ENCODE peak calls at places on chromosomes 2 and 18, in five cellular contexts. M is NCI-H1694 treated with DMSO at 0.1 percent for 48 hours, H is anterior cingulate cortex, N is left cardiac atrium, F is T-helper 1 cell. Z is an unnamed sample.

GRCh38 chr2:235493775-235494715 is at the start of gene AGAP1:
- DNase-seq in N (peak; percentile 92), M (peak; percentile 80), F (no peak), H (peak; percentile 78), Z (peak; percentile 92)

GRCh38 chr2:223993634-223994232 is 36.5 kb downstream of the MRPL44 start:
- DNase-seq in H (no peak), N (peak; percentile 60), F (peak; percentile 16), M (peak; percentile 80), Z (peak; percentile 64)

GRCh38 chr2:104432401-104432800 is 421.5 kb upstream of the POU3F3 start:
- DNase-seq in F (no peak), N (no peak), M (no peak), H (no peak), Z (no peak)

GRCh38 chr2:240013343-240013742 is 11.8 kb downstream of the NDUFA10 start:
- DNase-seq in N (no peak), H (no peak), F (no peak), M (no peak), Z (no peak)

GRCh38 chr2:18378020-18378653 is 182.3 kb downstream of the RDH14 start:
- DNase-seq in F (no peak), H (no peak), N (no peak), M (peak; percentile 74), Z (peak; percentile 9)

GRCh38 chr2:240465268-240465764 is 29.9 kb downstream of the GPC1 start:
- DNase-seq in F (peak; percentile 1), N (peak; percentile 17), H (no peak), M (no peak), Z (peak; percentile 14)

GRCh38 chr18:45837283-45838070 is 12.0 kb downstream of the SIGLEC15 start:
- DNase-seq in H (no peak), F (peak; percentile 26), N (peak; percentile 60), M (no peak), Z (peak; percentile 67)

GRCh38 chr2:126736133-126736874 is 80.3 kb downstream of the GYPC start:
- DNase-seq in M (no peak), H (no peak), F (no peak), N (no peak), Z (no peak)

GRCh38 chr2:47559079-47559684 is 156.2 kb downstream of the MSH2 start:
- DNase-seq in F (no peak), H (no peak), M (peak; percentile 13), N (no peak), Z (no peak)

GRCh38 chr2:237156131-237156856 is 70.6 kb downstream of the COPS8 start:
- DNase-seq in F (no peak), M (no peak), H (peak; percentile 15), N (peak; percentile 73), Z (peak; percentile 45)

GRCh38 chr2:191758420-191759199 is 80.7 kb downstream of the NABP1 start:
- DNase-seq in H (no peak), M (peak; percentile 67), N (peak; percentile 23), F (peak; percentile 8), Z (no peak)

GRCh38 chr2:240968731-240969624 is 29.4 kb upstream of the SNED1 start:
- DNase-seq in F (no peak), N (no peak), H (no peak), M (no peak), Z (peak; percentile 54)

GRCh38 chr2:96661324-96661723 is 18.8 kb downstream of the FER1L5 start:
- DNase-seq in H (no peak), M (no peak), F (no peak), N (no peak), Z (no peak)

GRCh38 chr2:235006986-235007385 is 55.2 kb downstream of the SH3BP4 start:
- DNase-seq in H (no peak), F (no peak), M (no peak), N (no peak), Z (no peak)

GRCh38 chr2:163401481-163401880 is 334.3 kb downstream of the FIGN start:
- DNase-seq in M (no peak), H (no peak), F (no peak), N (peak; percentile 42), Z (no peak)

GRCh38 chr2:170394988-170395387 is 217.0 kb downstream of the MYO3B start:
- DNase-seq in N (no peak), F (no peak), H (no peak), M (no peak), Z (no peak)

GRCh38 chr2:19505199-19506136 is 147.0 kb upstream of the OSR1 start:
- DNase-seq in F (no peak), M (no peak), H (no peak), N (no peak), Z (no peak)

GRCh38 chr18:13141209-13141608 is 77.4 kb upstream of the LDLRAD4 start:
- DNase-seq in N (no peak), F (no peak), H (no peak), M (no peak), Z (no peak)

GRCh38 chr2:48572797-48573196 is 42.8 kb downstream of the STON1 start:
- DNase-seq in M (no peak), N (no peak), F (no peak), H (no peak), Z (no peak)

GRCh38 chr18:75124967-75125358 is 84.0 kb downstream of the PTGR3 start:
- DNase-seq in M (peak; percentile 51), F (no peak), H (no peak), N (no peak), Z (no peak)

GRCh38 chr2:204673877-204674276 is 128.6 kb downstream of the PARD3B start:
- DNase-seq in N (no peak), M (no peak), F (no peak), H (no peak), Z (no peak)

GRCh38 chr2:148013879-148014278 is 6.7 kb downstream of the ORC4 start:
- DNase-seq in F (no peak), H (no peak), M (no peak), N (no peak), Z (no peak)

GRCh38 chr2:105102963-105103421 is 65.1 kb downstream of the MRPS9 start:
- DNase-seq in N (no peak), F (no peak), M (no peak), H (no peak), Z (no peak)

GRCh38 chr18:68469049-68469625 is 245.8 kb downstream of the TMX3 start:
- DNase-seq in H (no peak), N (no peak), F (no peak), M (no peak), Z (no peak)

GRCh38 chr18:50527636-50528307 is 32.1 kb upstream of the MAPK4 start:
- DNase-seq in H (no peak), N (no peak), F (no peak), M (peak; percentile 3), Z (no peak)

Z was measured in heart right ventricle.